ENCODE peak calls at places on chromosomes 2 and 18, in nine cellular contexts. P is GM23248, Q is SK-N-SH, C is PC-3, K is neural progenitor cell, Z is OCI-LY7, M is GM23338, G is MM.1S, Y is HCT116. X is an unnamed sample.

GRCh38 chr18:76256897-76257500 is 238.0 kb downstream of the ZNF516 start:
- DNase-seq in P (peak), Q (peak), C (peak), K (peak), Z (peak), M (peak), G (peak), Y (peak), X (peak)

GRCh38 chr2:239129147-239129896 is 271.5 kb downstream of the HDAC4 start:
- DNase-seq in P (peak), Q (no peak), C (no peak), K (no peak), Z (no peak), M (no peak), G (no peak), Y (no peak), X (no peak)

GRCh38 chr2:40403233-40403841 is 48.6 kb downstream of the SLC8A1 start:
- DNase-seq in P (peak), Q (no peak), C (peak), K (no peak), Z (no peak), M (no peak), G (no peak), Y (no peak), X (no peak)

GRCh38 chr2:215105607-215106354 is 32.6 kb downstream of the ABCA12 start:
- DNase-seq in P (peak), Q (no peak), C (peak), K (no peak), Z (no peak), M (no peak), G (no peak), Y (no peak), X (no peak)

GRCh38 chr2:39996653-39997080 is 217.6 kb upstream of the THUMPD2 start:
- DNase-seq in P (peak), Q (no peak), C (peak), K (no peak), Z (peak), M (no peak), G (no peak), Y (peak), X (peak)

GRCh38 chr18:66616523-66616983 is 12.7 kb upstream of the CDH19 start:
- DNase-seq in P (no peak), Q (peak), C (peak), K (peak), Z (no peak), M (peak), G (peak), Y (no peak), X (peak)

GRCh38 chr2:72041638-72042111 is 106.0 kb downstream of the CYP26B1 start:
- DNase-seq in P (no peak), Q (no peak), C (no peak), K (no peak), Z (no peak), M (no peak), G (no peak), Y (no peak), X (no peak)

GRCh38 chr2:139007130-139007529 is 226.9 kb upstream of the NXPH2 start:
- DNase-seq in P (no peak), Q (no peak), C (no peak), K (no peak), Z (no peak), M (no peak), G (no peak), Y (no peak), X (no peak)

GRCh38 chr2:232013701-232014353 is 52.3 kb downstream of the DIS3L2 start:
- DNase-seq in P (peak), Q (peak), C (peak), K (no peak), Z (no peak), M (no peak), G (peak), Y (no peak), X (peak)

GRCh38 chr2:128320609-128321420 is 2.1 kb upstream of the HS6ST1 start:
- DNase-seq in P (no peak), Q (no peak), C (no peak), K (no peak), Z (no peak), M (no peak), G (no peak), Y (no peak), X (no peak)

GRCh38 chr2:31190188-31190587 is 27.1 kb downstream of the CAPN14 start:
- DNase-seq in P (no peak), Q (no peak), C (no peak), K (no peak), Z (no peak), M (no peak), G (no peak), Y (no peak), X (no peak)

GRCh38 chr18:73901151-73901550 is 246.5 kb downstream of the FBXO15 start:
- DNase-seq in P (no peak), Q (no peak), C (no peak), K (no peak), Z (no peak), M (no peak), G (no peak), Y (no peak), X (no peak)

GRCh38 chr2:69214898-69215297 is 172.1 kb downstream of the GFPT1 start:
- DNase-seq in P (peak), Q (peak), C (peak), K (no peak), Z (no peak), M (no peak), G (no peak), Y (no peak), X (peak)

GRCh38 chr18:80198994-80199748 is 48.1 kb downstream of the PARD6G start:
- DNase-seq in P (no peak), Q (no peak), C (no peak), K (no peak), Z (no peak), M (no peak), G (no peak), Y (no peak), X (no peak)

GRCh38 chr2:101679037-101679726 is 18.3 kb upstream of the MAP4K4 start:
- DNase-seq in P (peak), Q (no peak), C (peak), K (no peak), Z (no peak), M (no peak), G (no peak), Y (no peak), X (no peak)

GRCh38 chr18:54269924-54270844 is 867 bp downstream of the POLI start:
- DNase-seq in P (peak), Q (peak), C (peak), K (peak), Z (peak), M (peak), G (peak), Y (peak), X (peak)

GRCh38 chr2:152450176-152450575 is 115.2 kb downstream of the FMNL2 start:
- DNase-seq in P (no peak), Q (no peak), C (no peak), K (no peak), Z (no peak), M (no peak), G (no peak), Y (no peak), X (no peak)

GRCh38 chr2:8138923-8139667 is 542.8 kb upstream of the ID2 start:
- DNase-seq in P (peak), Q (no peak), C (no peak), K (no peak), Z (no peak), M (no peak), G (no peak), Y (no peak), X (no peak)
- TF ChIP-seq EZH2phosphoT487 in P (no peak), Q (no peak), C (no peak), K (no peak), Z (no peak), M (no peak), G (no peak), Y (no peak), X (no peak)

GRCh38 chr2:58764321-58765099 is 523.4 kb upstream of the FANCL start:
- DNase-seq in P (no peak), Q (no peak), C (no peak), K (no peak), Z (no peak), M (peak), G (no peak), Y (no peak), X (no peak)
- H3K4me3 ChIP-seq in P (no peak), Q (no peak), C (no peak), K (no peak), Z (no peak), M (no peak), G (no peak), Y (no peak), X (no peak)

DNA sequence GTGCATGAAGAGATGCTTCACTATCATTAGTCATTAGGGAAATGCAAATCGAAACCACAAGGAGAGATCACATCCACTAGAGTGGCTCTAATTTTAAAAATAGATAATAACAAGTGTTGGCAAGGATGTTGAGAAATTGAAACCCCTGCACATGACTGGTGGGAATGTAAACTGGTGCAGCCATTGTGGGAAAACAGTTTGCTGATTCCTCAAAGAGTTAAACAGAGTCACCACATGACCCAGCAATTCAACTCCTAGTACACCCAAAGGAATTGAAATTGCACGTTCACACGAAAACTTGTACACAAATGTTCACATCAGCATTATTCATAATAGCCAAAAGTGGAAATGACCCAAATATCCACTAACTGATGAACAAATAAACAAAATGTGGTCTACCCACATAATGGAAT is 179.5 kb downstream of the BCL2 start:
- DNase-seq in P (no peak), Q (no peak), C (no peak), K (no peak), Z (no peak), M (no peak), G (no peak), Y (no peak), X (no peak)
- TF ChIP-seq EZH2phosphoT487 in P (no peak), Q (no peak), C (no peak), K (no peak), Z (no peak), M (no peak), G (no peak), Y (no peak), X (no peak)

GRCh38 chr2:135951071-135951583 is 34.3 kb downstream of the DARS1 start:
- DNase-seq in P (no peak), Q (no peak), C (no peak), K (no peak), Z (no peak), M (no peak), G (no peak), Y (no peak), X (no peak)

GRCh38 chr2:135945521-135945920 is 39.9 kb downstream of the DARS1 start:
- DNase-seq in P (peak), Q (no peak), C (no peak), K (no peak), Z (no peak), M (no peak), G (no peak), Y (no peak), X (no peak)

GRCh38 chr2:135947483-135947882 is 37.9 kb downstream of the DARS1 start:
- DNase-seq in P (no peak), Q (no peak), C (no peak), K (no peak), Z (no peak), M (no peak), G (no peak), Y (no peak), X (no peak)

GRCh38 chr2:135948141-135948540 is 37.3 kb downstream of the DARS1 start:
- DNase-seq in P (no peak), Q (no peak), C (no peak), K (no peak), Z (no peak), M (no peak), G (no peak), Y (no peak), X (no peak)

GRCh38 chr2:135948642-135949355 is 36.6 kb downstream of the DARS1 start:
- DNase-seq in P (peak), Q (no peak), C (peak), K (no peak), Z (no peak), M (no peak), G (no peak), Y (peak), X (peak)
- H3K4me3 ChIP-seq in P (no peak), Q (no peak), C (peak), K (no peak), Z (no peak), M (no peak), G (no peak), Y (peak), X (no peak)

DNA sequence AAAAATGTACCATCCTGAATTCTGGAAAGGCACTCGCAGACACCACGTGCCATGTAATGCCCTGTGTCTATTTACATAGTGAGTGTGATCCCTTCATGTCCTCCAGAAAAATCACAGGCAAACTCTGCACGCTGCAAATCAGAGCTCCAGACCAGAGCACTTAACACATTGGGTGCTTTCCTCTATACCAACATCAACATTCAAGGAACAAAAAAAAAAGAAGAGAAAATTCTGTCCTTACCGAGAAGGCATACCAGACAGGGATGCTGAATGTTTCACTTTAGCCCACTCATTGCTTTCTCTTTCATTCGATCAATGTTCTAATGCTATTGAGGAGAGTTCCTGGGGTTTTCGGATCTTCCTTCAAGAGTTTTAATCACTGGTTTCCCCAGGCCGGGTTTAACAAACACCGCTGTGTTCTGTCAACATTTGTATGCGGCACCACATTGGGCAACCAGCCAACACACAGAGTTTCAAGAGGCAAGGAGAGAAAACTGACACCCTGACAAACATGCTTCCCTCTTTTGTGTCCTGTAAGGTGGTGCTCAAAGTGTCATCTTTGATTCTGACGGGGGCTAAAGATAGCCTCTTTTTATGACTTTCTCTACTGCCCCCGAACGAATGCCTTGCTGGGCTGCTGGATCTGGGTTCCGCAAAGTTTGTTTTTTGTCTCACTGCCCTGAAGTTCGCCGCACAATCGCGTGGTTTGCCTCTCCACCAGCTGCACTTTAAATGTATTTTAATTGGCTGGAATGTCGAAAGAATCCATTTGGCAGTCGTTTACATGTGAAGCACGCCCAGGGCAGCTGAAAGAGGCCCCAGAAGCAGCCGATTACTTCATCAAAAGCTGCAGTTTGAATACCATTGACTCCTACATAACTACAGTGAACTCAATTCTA is 106.4 kb upstream of the NCKAP5 start:
- DNase-seq in P (peak), Q (no peak), C (peak), K (peak), Z (no peak), M (peak), G (no peak), Y (no peak), X (peak)
- TF ChIP-seq EZH2phosphoT487 in P (no peak), Q (no peak), C (no peak), K (no peak), Z (no peak), M (no peak), G (no peak), Y (no peak), X (no peak)

DNA sequence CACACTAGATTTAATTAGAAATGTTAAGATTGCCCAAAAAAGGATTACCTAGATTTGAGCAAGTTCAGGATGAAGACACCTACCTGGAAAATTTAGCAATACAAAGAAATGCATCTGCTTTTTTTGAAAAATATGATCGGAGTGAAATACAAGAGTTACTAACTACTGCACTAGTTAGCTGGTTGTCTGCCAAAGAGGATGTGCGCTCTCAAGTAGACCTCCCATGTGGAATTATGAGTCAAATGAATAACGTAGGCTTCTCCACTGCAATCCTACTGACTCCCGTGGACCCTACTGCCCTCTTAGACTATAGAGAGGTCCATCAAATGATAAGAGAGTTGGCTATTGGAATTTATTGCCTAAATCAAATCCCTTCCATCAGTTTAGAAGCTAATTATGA is 2.0 kb downstream of the ANKAR start:
- DNase-seq in P (peak), Q (no peak), C (no peak), K (no peak), Z (no peak), M (no peak), G (no peak), Y (no peak), X (no peak)
- H3K4me3 ChIP-seq in P (no peak), Q (no peak), C (no peak), K (no peak), Z (no peak), M (no peak), G (no peak), Y (no peak), X (no peak)

GRCh38 chr2:133954636-133955035 is 299.2 kb upstream of the MGAT5 start:
- DNase-seq in P (no peak), Q (no peak), C (no peak), K (no peak), Z (no peak), M (no peak), G (peak), Y (no peak), X (no peak)
- TF ChIP-seq EZH2phosphoT487 in P (no peak), Q (no peak), C (no peak), K (no peak), Z (no peak), M (no peak), G (no peak), Y (no peak), X (no peak)